ENCODE peak calls at places on chromosome 22, in four cellular contexts. D is K562, Z is IMR-90, M is SK-N-SH. T is an unnamed sample.

GRCh38 chr22:29115682-29116313 is 43.0 kb downstream of the KREMEN1 start:
- DNase-seq in D (no peak), Z (peak), M (no peak), T (no peak)

GRCh38 chr22:26484360-26484706 is 656 bp downstream of the SRRD start:
- DNase-seq in D (no peak), Z (peak), M (no peak), T (no peak)

GRCh38 chr22:22061085-22062077 is 78.8 kb upstream of the TOP3B start:
- DNase-seq in D (peak), Z (peak), M (no peak), T (no peak)

GRCh38 chr22:33476716-33477115 is 418.5 kb upstream of the SYN3 start:
- DNase-seq in D (no peak), Z (peak), M (no peak), T (no peak)

GRCh38 chr22:48680601-48681000 is 1147.1 kb downstream of the BRD1 start:
- DNase-seq in D (no peak), Z (no peak), M (no peak), T (no peak)

GRCh38 chr22:42299586-42300285 is 29.3 kb upstream of the TCF20 start:
- DNase-seq in D (peak), Z (no peak), M (no peak), T (no peak)

GRCh38 chr22:36860821-36861659 is at the start of gene NCF4:
- DNase-seq in D (no peak), Z (no peak), M (no peak), T (peak)

GRCh38 chr22:25008666-25009065 is 56.1 kb downstream of the KIAA1671 start:
- DNase-seq in D (no peak), Z (no peak), M (no peak), T (peak)

GRCh38 chr22:48894064-48894671 is 933.5 kb downstream of the BRD1 start:
- DNase-seq in D (peak), Z (no peak), M (no peak), T (no peak)

GRCh38 chr22:39264344-39265116 is 19.7 kb upstream of the PDGFB start:
- DNase-seq in D (no peak), Z (no peak), M (no peak), T (no peak)

GRCh38 chr22:49810363-49811013 is 17.2 kb downstream of the BRD1 start:
- DNase-seq in D (no peak), Z (peak), M (no peak), T (no peak)

GRCh38 chr22:29814003-29814402 is 24.1 kb downstream of the ASCC2 start:
- DNase-seq in D (no peak), Z (no peak), M (no peak), T (no peak)

GRCh38 chr22:31084811-31085492 is 3.8 kb downstream of the SMTN start:
- DNase-seq in D (peak), Z (peak), M (peak), T (peak)

GRCh38 chr22:49423125-49423650 is 404.5 kb downstream of the BRD1 start:
- DNase-seq in D (no peak), Z (no peak), M (no peak), T (no peak)

GRCh38 chr22:37082251-37082650 is 27.3 kb downstream of the TMPRSS6 start:
- DNase-seq in D (no peak), Z (peak), M (no peak), T (no peak)

GRCh38 chr22:39474351-39474991 is 17.7 kb downstream of the MGAT3 start:
- DNase-seq in D (peak), Z (peak), M (peak), T (no peak)

GRCh38 chr22:25076281-25076680 is 123.4 kb upstream of the CRYBB3 start:
- DNase-seq in D (no peak), Z (no peak), M (no peak), T (no peak)

GRCh38 chr22:20982563-20982882 is 426 bp downstream of the LZTR1 start:
- DNase-seq in D (peak), Z (no peak), M (peak), T (no peak)

GRCh38 chr22:48827228-48827810 is 1000.4 kb downstream of the BRD1 start:
- DNase-seq in D (no peak), Z (no peak), M (no peak), T (no peak)

GRCh38 chr22:35480627-35481565 is 59.7 kb upstream of the RASD2 start:
- DNase-seq in D (no peak), Z (no peak), M (no peak), T (no peak)

GRCh38 chr22:49057910-49058309 is 769.8 kb downstream of the BRD1 start:
- DNase-seq in D (no peak), Z (no peak), M (no peak), T (no peak)

GRCh38 chr22:40499187-40499753 is 128.9 kb downstream of the SGSM3 start:
- DNase-seq in D (peak), Z (peak), M (peak), T (peak)

GRCh38 chr22:39439170-39439569 is 17.6 kb upstream of the MGAT3 start:
- DNase-seq in D (peak), Z (peak), M (no peak), T (no peak)

GRCh38 chr22:39592104-39593060 is 21.8 kb downstream of the CACNA1I start:
- DNase-seq in D (no peak), Z (peak), M (peak), T (no peak)

GRCh38 chr22:27501191-27501936 is 300.2 kb downstream of the MN1 start:
- DNase-seq in D (no peak), Z (no peak), M (no peak), T (no peak)

GRCh38 chr22:29782061-29782845 is 15.1 kb downstream of the UQCR10 start:
- DNase-seq in D (no peak), Z (peak), M (no peak), T (no peak)

GRCh38 chr22:37244114-37244921 is at the start of gene RAC2:
- DNase-seq in D (peak), Z (peak), M (peak), T (no peak)

GRCh38 chr22:49896201-49896600 is 22.0 kb downstream of the ALG12 start:
- DNase-seq in D (no peak), Z (no peak), M (no peak), T (no peak)

GRCh38 chr22:25054943-25055511 is 102.5 kb downstream of the KIAA1671 start:
- DNase-seq in D (no peak), Z (no peak), M (no peak), T (no peak)

GRCh38 chr22:22703715-22704114 is 59.3 kb downstream of the GGTLC2 start:
- DNase-seq in D (no peak), Z (no peak), M (no peak), T (no peak)

GRCh38 chr22:49632199-49633009 is 195.3 kb downstream of the BRD1 start:
- DNase-seq in D (no peak), Z (peak), M (peak), T (no peak)

GRCh38 chr22:29977107-29977506 is 94.1 kb downstream of the MTMR3 start:
- DNase-seq in D (no peak), Z (no peak), M (no peak), T (no peak)

GRCh38 chr22:31425331-31426050 is 26.1 kb downstream of the DRG1 start:
- DNase-seq in D (no peak), Z (peak), M (no peak), T (no peak)

DNA sequence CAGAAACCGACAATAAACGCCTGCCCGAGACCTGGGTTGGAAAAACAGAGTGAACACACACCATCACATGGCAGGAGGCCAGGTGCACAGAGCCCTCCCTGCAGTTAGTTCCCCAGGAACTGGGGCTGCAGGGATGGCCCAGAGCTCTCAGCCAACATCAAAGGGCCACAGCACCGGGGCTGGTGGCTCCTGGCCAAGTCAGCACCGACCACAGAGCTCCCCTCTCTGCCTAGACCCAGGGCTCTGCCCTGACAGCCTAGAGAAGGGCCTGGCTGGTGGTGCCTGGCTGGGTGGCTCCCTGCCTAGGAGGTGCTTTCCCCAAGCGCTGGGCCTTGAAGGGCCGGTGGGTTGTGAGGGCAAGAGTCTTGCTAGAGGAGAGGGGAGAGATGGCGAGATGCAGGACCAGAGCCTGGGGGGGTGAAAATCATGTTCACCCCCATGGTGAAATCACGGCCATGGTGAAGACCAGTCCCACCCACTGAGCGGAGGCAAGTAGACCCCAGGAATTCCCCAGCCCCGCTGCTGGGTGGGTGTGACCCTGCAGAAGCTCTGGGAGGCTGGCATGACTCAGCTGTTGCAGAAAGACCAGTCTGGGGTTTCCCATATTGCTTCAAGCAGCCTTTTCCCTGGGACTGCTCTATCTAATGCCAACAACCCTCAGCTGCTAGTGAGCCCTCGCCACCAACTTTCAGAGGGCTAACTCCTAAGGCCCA is 7.2 kb upstream of the BID start:
- DNase-seq in D (no peak), Z (peak), M (peak), T (peak)
- TF ChIP-seq RCOR1 in D (no peak), Z (peak), M (no peak), T (no peak)

GRCh38 chr22:19525666-19526065 is 1.5 kb upstream of the CLDN5 start:
- DNase-seq in D (no peak), Z (no peak), M (no peak), T (no peak)

GRCh38 chr22:19526076-19526701 is 2.0 kb upstream of the CLDN5 start:
- DNase-seq in D (no peak), Z (no peak), M (no peak), T (no peak)

GRCh38 chr22:19526702-19527111 is 2.5 kb upstream of the CLDN5 start:
- DNase-seq in D (no peak), Z (no peak), M (no peak), T (no peak)

GRCh38 chr22:19524170-19525115 is at the start of gene CLDN5:
- DNase-seq in D (peak), Z (no peak), M (peak), T (no peak)

GRCh38 chr22:19525116-19525660 is 978 bp upstream of the CLDN5 start:
- DNase-seq in D (no peak), Z (no peak), M (no peak), T (no peak)
- H3K9ac ChIP-seq in D (no peak), Z (no peak), M (no peak), T (no peak)

GRCh38 chr22:46051646-46052045 is 74.7 kb upstream of the WNT7B start:
- DNase-seq in D (no peak), Z (no peak), M (no peak), T (no peak)

GRCh38 chr22:46047841-46048595 is 71.1 kb upstream of the WNT7B start:
- DNase-seq in D (no peak), Z (no peak), M (no peak), T (no peak)

GRCh38 chr22:46050916-46051614 is 74.1 kb upstream of the WNT7B start:
- DNase-seq in D (no peak), Z (no peak), M (no peak), T (no peak)

GRCh38 chr22:46050451-46050845 is 73.5 kb upstream of the WNT7B start:
- DNase-seq in D (no peak), Z (no peak), M (no peak), T (no peak)

DNA sequence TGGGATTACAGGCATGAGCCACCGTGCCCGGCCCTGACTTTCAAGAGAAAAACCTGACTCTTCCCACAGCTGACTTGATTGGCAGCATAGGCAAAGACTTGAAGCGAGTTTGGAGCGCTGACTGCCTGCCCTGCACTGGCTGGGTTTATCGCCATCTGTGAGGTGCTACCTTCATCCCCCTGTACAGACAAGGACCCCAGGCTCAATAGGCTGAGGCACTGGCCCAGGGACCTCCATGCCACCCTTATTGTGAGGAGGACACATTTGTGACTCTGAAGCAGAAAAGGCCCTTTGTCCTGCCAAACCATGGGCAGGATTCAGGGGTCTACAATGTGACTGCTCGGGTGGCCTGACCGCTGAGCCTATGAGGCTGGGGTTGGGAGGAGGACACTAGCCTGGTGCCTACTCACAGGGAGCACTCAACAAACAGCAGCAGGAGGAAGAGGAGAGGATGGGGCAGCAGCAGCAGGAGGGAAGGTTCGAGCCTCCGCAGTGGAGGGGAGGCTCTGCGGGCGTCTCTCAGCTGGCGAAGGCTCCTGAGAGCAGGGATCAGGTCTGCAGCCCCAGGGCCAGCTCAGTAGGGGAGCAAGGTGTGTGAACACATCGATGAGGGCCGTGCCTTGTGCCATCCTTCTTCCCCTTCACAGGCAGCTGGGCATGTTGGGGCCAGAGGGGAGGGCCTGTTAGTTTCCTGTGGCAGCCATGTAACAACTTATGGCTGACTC is 72.9 kb upstream of the WNT7B start:
- DNase-seq in D (no peak), Z (no peak), M (no peak), T (no peak)
- TF ChIP-seq RCOR1 in D (no peak), Z (no peak), M (no peak), T (no peak)

DNA sequence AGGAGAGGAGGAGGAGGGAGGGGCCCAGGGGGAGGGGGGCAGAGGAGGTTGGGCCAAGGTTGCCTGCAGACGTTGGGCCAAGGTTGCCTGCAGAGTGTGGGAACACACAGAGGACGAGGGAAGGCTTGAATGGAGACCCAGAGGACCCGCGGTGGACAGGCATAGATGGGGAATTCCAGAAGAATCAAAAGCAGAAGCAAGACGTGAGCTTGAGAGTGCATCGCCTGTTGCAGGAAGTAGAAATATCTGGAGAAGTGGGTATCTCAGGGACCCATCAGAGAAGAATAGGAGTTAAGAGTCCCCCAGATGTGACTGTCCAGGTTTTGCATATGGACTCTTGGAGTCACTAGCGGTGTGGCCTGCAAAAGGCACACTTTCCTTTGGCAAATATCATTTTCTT is 670.2 kb downstream of the TBC1D22A start:
- DNase-seq in D (no peak), Z (no peak), M (no peak), T (no peak)
- H3K9ac ChIP-seq in D (no peak), Z (no peak), M (no peak), T (no peak)